ENCODE peak calls at places on chromosomes 13 and 19, in four cellular contexts. U, E, Z and F are unnamed samples.

GRCh38 chr19:45439569-45440258 is 16.0 kb upstream of the ERCC1 start:
- DNase-seq in E (peak; percentile 82), Z (no peak), U (peak; percentile 85), F (no peak)

GRCh38 chr19:1270854-1271527 is 1.9 kb downstream of the CIRBP start:
- DNase-seq in E (no peak), Z (no peak), U (peak; percentile 46), F (no peak)

GRCh38 chr19:54430306-54431254 is 15.3 kb downstream of the TTYH1 start:
- DNase-seq in E (peak; percentile 52), Z (no peak), U (peak; percentile 73), F (no peak)

GRCh38 chr13:74287672-74288169 is 153.5 kb upstream of the KLF12 start:
- DNase-seq in E (peak; percentile 85), U (peak; percentile 91), Z (peak; percentile 30), F (peak; percentile 52)

GRCh38 chr13:39876258-39876657 is 220.8 kb downstream of the COG6 start:
- DNase-seq in E (peak; percentile 95), Z (peak; percentile 70), U (no peak), F (peak; percentile 39)

GRCh38 chr13:110149036-110149435 is 157.9 kb downstream of the COL4A1 start:
- DNase-seq in U (no peak), E (peak; percentile 68), Z (no peak), F (peak; percentile 60)

GRCh38 chr19:29680447-29680846 is 15.2 kb downstream of the PLEKHF1 start:
- DNase-seq in E (no peak), Z (no peak), U (no peak), F (no peak)

GRCh38 chr13:114211446-114211845 is 23.3 kb upstream of the CDC16 start:
- DNase-seq in Z (no peak), U (no peak), E (no peak), F (no peak)

GRCh38 chr19:54047626-54048025 is 16.1 kb downstream of the VSTM1 start:
- DNase-seq in Z (no peak), U (no peak), E (no peak), F (no peak)

GRCh38 chr19:55694241-55694655 is 19.2 kb downstream of the EPN1 start:
- DNase-seq in Z (no peak), U (no peak), E (no peak), F (no peak)

GRCh38 chr13:48437381-48437780 is 24.5 kb upstream of the LPAR6 start:
- DNase-seq in Z (no peak), E (peak; percentile 88), U (peak; percentile 55), F (peak; percentile 64)

GRCh38 chr13:92260363-92260762 is 861.9 kb downstream of the GPC5 start:
- DNase-seq in Z (no peak), E (no peak), U (no peak), F (no peak)

GRCh38 chr19:35710784-35711723 is 6.7 kb downstream of the ZBTB32 start:
- DNase-seq in U (no peak), Z (no peak), E (no peak), F (no peak)

GRCh38 chr19:31730270-31730669 is 381.0 kb upstream of the TSHZ3 start:
- DNase-seq in U (no peak), E (no peak), Z (no peak), F (no peak)

GRCh38 chr13:53743906-53744305 is 715.3 kb downstream of the OLFM4 start:
- DNase-seq in E (no peak), Z (no peak), U (no peak), F (no peak)

GRCh38 chr13:107803822-107804495 is 411.4 kb downstream of the LIG4 start:
- DNase-seq in Z (no peak), E (no peak), U (no peak), F (no peak)

GRCh38 chr19:56217039-56217949 is 15.2 kb downstream of the ZSCAN5C start:
- DNase-seq in E (peak; percentile 53), Z (no peak), U (peak; percentile 13), F (no peak)

GRCh38 chr13:28338202-28338601 is 156.7 kb downstream of the FLT1 start:
- DNase-seq in U (no peak), Z (no peak), E (no peak), F (peak; percentile 80)

GRCh38 chr19:34639491-34640085 is 37.4 kb downstream of the SCGB2B2 start:
- DNase-seq in E (peak; percentile 79), Z (peak; percentile 20), U (peak; percentile 74), F (peak; percentile 49)

GRCh38 chr19:50331187-50332013 is 2.2 kb upstream of the KCNC3 start:
- DNase-seq in Z (no peak), E (no peak), U (no peak), F (no peak)

GRCh38 chr13:22262328-22262920 is 591.6 kb downstream of the FGF9 start:
- DNase-seq in E (no peak), Z (no peak), U (no peak), F (no peak)

GRCh38 chr19:56917998-56918397 is 77.5 kb upstream of the PEG3 start:
- DNase-seq in E (no peak), Z (no peak), U (no peak), F (no peak)

GRCh38 chr13:26508885-26509284 is 48.6 kb upstream of the WASF3 start:
- DNase-seq in Z (peak; percentile 69), U (peak; percentile 51), E (peak; percentile 91), F (no peak)

GRCh38 chr19:55777528-55777927 is 8.6 kb downstream of the RFPL4AL1 start:
- DNase-seq in U (peak; percentile 23), E (no peak), Z (no peak), F (no peak)

GRCh38 chr13:109939838-109940237 is 153.5 kb upstream of the IRS2 start:
- DNase-seq in Z (no peak), E (no peak), U (no peak), F (no peak)

GRCh38 chr19:50983625-50984292 is at the start of gene KLK7:
- DNase-seq in Z (no peak), U (no peak), E (no peak), F (no peak)

GRCh38 chr13:97223711-97224461 is 1.8 kb downstream of the MBNL2 start:
- DNase-seq in U (peak; percentile 74), E (peak; percentile 97), Z (peak; percentile 83), F (peak; percentile 95)

GRCh38 chr19:16326401-16327130 is 1.9 kb downstream of the KLF2 start:
- DNase-seq in Z (no peak), U (no peak), E (no peak), F (no peak)

GRCh38 chr13:40342901-40343300 is 323.5 kb downstream of the FOXO1 start:
- DNase-seq in Z (no peak), U (no peak), E (no peak), F (no peak)

GRCh38 chr19:47111682-47112165 is 1.9 kb downstream of the ZC3H4 start:
- DNase-seq in Z (no peak), E (no peak), U (no peak), F (no peak)

DNA sequence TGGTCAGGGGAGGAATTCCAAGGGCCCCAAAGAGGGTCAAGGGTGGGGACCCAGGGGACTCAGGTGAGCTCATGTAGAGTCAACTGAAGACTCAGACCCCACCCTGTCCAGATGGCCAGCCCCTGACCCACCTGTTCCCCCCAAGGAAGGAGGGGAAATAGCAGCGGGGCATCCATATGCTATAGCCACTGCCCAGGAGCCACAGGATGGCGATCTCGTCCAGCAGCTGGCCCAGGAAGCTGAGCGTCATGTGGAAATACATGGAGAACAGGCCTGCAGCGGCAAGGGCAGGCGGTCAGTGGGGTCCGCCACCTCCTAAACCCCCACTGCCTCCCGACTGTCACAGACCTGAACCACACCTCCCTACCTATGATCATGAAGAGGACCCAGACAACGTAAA is 21.4 kb downstream of the ACER1 start:
- DNase-seq in Z (no peak), E (no peak), U (no peak), F (no peak)
- TF ChIP-seq CTCF in Z (peak; percentile 6), E (peak; percentile 22), U (no peak), F (no peak)

GRCh38 chr19:10217085-10217484 is 14.0 kb downstream of the S1PR2 start:
- DNase-seq in U (no peak), Z (no peak), E (no peak), F (no peak)
- H3K4me3 ChIP-seq in U (no peak overlapping the region), Z (no peak overlapping the region), E (no peak overlapping the region), F (no peak overlapping the region)

GRCh38 chr19:39146686-39147450 is 21.3 kb downstream of the PAK4 start:
- DNase-seq in U (no peak), E (no peak), Z (no peak), F (no peak)

GRCh38 chr19:39146091-39146490 is 20.5 kb downstream of the PAK4 start:
- DNase-seq in Z (no peak), E (no peak), U (no peak), F (no peak)

GRCh38 chr19:39147480-39147879 is 21.9 kb downstream of the PAK4 start:
- DNase-seq in E (no peak), Z (no peak), U (no peak), F (no peak)

GRCh38 chr19:39144487-39145071 is 19.0 kb downstream of the PAK4 start:
- DNase-seq in U (peak; percentile 41), E (peak; percentile 34), Z (no peak), F (peak; percentile 27)

DNA sequence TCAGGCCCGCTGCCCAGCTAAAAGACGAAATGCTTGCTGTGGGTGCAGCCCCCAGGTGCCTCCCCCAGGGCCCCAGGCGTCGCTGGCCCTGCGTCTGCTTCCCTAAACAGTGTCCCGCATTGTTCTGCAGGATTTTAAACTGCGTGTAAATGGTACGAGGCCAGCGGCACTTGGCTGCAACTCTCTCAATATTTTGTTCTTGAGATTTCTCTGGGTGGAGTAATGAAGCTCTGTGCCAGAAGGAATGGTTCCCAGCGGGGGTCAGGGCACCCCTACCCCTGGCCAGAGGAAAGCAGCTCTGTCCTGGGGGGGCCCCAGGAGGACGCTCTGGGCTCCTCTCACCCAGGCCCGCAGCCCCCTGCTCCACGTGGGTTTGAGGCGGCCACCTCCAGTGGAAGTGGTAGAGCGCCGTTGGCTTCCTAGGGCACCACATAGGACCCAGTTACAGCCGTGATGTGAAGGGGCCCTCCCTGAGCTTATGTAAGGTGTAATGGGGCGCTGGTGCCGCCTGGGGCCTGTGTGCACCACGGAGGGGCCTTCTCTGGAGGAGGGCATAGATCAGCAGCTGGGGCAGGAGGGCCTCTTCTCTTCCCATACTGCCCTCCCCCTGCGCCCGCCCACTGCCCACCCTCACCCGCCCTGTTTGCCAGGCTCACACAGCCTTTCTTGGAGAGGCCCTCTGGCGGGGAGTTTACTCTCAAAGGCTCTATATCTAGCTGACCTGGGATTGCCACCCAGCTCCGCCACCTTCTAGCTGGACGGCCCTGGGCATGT is 19.8 kb downstream of the PAK4 start:
- DNase-seq in Z (no peak), E (no peak), U (peak; percentile 63), F (no peak)
- TF ChIP-seq CTCF in Z (no peak), E (no peak), U (no peak), F (no peak)

DNA sequence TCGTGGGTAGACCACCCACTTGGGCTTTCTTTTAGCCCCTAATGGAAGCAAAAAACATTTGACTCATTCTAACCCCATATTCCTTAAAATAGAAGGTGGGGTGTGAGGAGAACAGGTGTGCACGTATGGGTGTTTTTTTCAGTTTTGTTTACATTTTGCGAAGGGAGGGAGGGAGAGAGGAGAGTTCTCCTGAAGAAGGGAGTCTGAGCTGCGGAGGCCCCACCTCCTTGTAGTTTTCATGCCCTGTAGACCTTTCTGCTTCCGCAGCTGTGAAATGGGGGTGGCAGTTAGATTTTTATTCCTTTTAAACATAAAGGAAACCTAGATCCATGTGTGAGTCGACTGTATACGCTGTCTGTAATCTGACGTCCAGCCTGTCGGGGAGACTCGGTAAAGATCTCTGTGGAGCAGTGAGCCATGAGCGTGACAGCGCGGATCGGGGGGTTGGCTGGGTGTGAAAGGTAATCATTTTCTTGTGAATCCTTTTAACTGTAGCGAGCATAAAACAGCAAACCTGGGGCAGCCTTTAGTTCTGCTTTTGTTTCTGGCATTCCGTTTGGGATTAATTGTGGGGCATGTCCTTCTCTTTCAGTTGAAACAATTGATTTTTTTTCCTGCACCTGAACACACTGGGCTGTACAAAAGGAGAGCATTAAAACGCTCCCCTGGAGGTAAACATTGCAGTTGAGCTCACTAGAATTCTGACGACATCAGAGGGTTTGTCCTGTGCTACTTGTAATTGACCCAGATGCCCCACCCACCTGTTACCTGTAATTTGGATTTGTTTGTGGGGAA is 2.3 kb downstream of the UPF1 start:
- DNase-seq in Z (no peak), U (peak; percentile 52), E (no peak), F (no peak)
- H3K4me3 ChIP-seq in Z (peak overlapping the region; percentile 81), U (no peak overlapping the region), E (peak overlapping the region; percentile 83), F (peak overlapping the region; percentile 78)

GRCh38 chr19:2479556-2480194 is 3.7 kb downstream of the GADD45B start:
- DNase-seq in U (no peak), E (no peak), Z (no peak), F (no peak)
- TF ChIP-seq CTCF in U (no peak), E (peak; percentile 44), Z (no peak), F (peak; percentile 48)